ENCODE peak calls at places on chromosome 11, in ten cellular contexts. V is A172; C is prostate gland; J is activated CD4-positive, alpha-beta memory T cell treated with anti-CD3 and anti-CD28 coated beads, Interleukin-2, amount 10 ng/mL, durations not matched to agents 7 days and 5 days; Q is activated effector memory CD4-positive, alpha-beta T cell treated with anti-CD3 and anti-CD28 coated beads, Interleukin-2, amount 50 U/mL, for 16 hours; A is AG10803; G is left ventricle myocardium inferior; W is AML-193; D is ACHN; T is endothelial cell. E is an unnamed sample.

GRCh38 chr11:38095268-38095667 is 1497.2 kb upstream of the RAG2 start:
- DNase-seq in V (no peak), C (no peak), J (no peak), Q (no peak), A (no peak), G (no peak), W (no peak), D (no peak), T (no peak), E (no peak)

GRCh38 chr11:10885703-10886363 is 28.0 kb upstream of the ZBED5 start:
- DNase-seq in V (peak), C (no peak), J (no peak), Q (no peak), A (no peak), G (no peak), W (no peak), D (no peak), T (no peak), E (peak)

GRCh38 chr11:28690746-28691145 is 582.6 kb downstream of the METTL15 start:
- DNase-seq in V (no peak), C (no peak), J (no peak), Q (no peak), A (peak), G (no peak), W (no peak), D (no peak), T (no peak), E (no peak)

GRCh38 chr11:34165786-34166557 is 60.5 kb downstream of the NAT10 start:
- DNase-seq in V (no peak), C (peak), J (no peak), Q (no peak), A (no peak), G (no peak), W (no peak), D (no peak), T (no peak), E (peak)

GRCh38 chr11:12007230-12007593 is 1.2 kb downstream of the DKK3 start:
- DNase-seq in V (no peak), C (no peak), J (no peak), Q (no peak), A (no peak), G (no peak), W (no peak), D (no peak), T (no peak), E (no peak)

GRCh38 chr11:117585631-117586030 is 211.4 kb downstream of the DSCAML1 start:
- DNase-seq in V (no peak), C (no peak), J (no peak), Q (peak), A (no peak), G (no peak), W (no peak), D (no peak), T (no peak), E (no peak)

GRCh38 chr11:12523180-12523924 is 146.0 kb downstream of the PARVA start:
- DNase-seq in V (no peak), C (no peak), J (no peak), Q (no peak), A (no peak), G (no peak), W (no peak), D (no peak), T (no peak), E (no peak)

GRCh38 chr11:132586801-132587200 is 945.5 kb downstream of the OPCML start:
- DNase-seq in V (no peak), C (no peak), J (no peak), Q (no peak), A (peak), G (no peak), W (no peak), D (no peak), T (no peak), E (peak)

GRCh38 chr11:75195164-75195962 is 44.5 kb downstream of the SLCO2B1 start:
- DNase-seq in V (peak), C (no peak), J (no peak), Q (peak), A (no peak), G (peak), W (peak), D (no peak), T (no peak), E (no peak)

GRCh38 chr11:19697721-19698121 is 14.9 kb upstream of the NAV2 start:
- DNase-seq in V (no peak), C (no peak), J (no peak), Q (no peak), A (peak), G (no peak), W (no peak), D (no peak), T (no peak), E (no peak)

GRCh38 chr11:75422248-75423231 is 10.5 kb downstream of the KLHL35 start:
- DNase-seq in V (no peak), C (peak), J (no peak), Q (no peak), A (no peak), G (no peak), W (no peak), D (no peak), T (no peak), E (no peak)

GRCh38 chr11:75267171-75267970 is 26.8 kb downstream of the TPBGL start:
- DNase-seq in V (no peak), C (no peak), J (no peak), Q (peak), A (no peak), G (no peak), W (no peak), D (no peak), T (no peak), E (no peak)

GRCh38 chr11:6413791-6414231 is 5.1 kb downstream of the APBB1 start:
- DNase-seq in V (no peak), C (no peak), J (peak), Q (peak), A (peak), G (no peak), W (no peak), D (no peak), T (no peak), E (peak)